ENCODE peak calls at places on chromosomes 12 and 14, in six cellular contexts. One of them, this sample, is unnamed.

GRCh38 chr14:75631453-75631831 is 29.2 kb downstream of the ERG28 start:
- DNase-seq in prostate gland: no peak
- DNase-seq in tibial artery: no peak
- DNase-seq in esophagus squamous epithelium: no peak
- DNase-seq in sigmoid colon: no peak
- DNase-seq in A549: no peak
- DNase-seq in this sample: peak; percentile 40

GRCh38 chr12:126773012-126773411 is 1494.0 kb upstream of the TMEM132C start:
- DNase-seq in prostate gland: no peak
- DNase-seq in tibial artery: no peak
- DNase-seq in esophagus squamous epithelium: no peak
- DNase-seq in sigmoid colon: no peak
- DNase-seq in A549: no peak
- DNase-seq in this sample: no peak

GRCh38 chr12:49336645-49337584 is at the start of gene C1QL4:
- DNase-seq in prostate gland: peak; percentile 73
- DNase-seq in tibial artery: peak; percentile 76
- DNase-seq in esophagus squamous epithelium: no peak
- DNase-seq in sigmoid colon: peak; percentile 85
- DNase-seq in A549: peak; percentile 84
- DNase-seq in this sample: peak; percentile 61

GRCh38 chr14:23605931-23606585 is 27.5 kb upstream of the JPH4 start:
- DNase-seq in prostate gland: no peak
- DNase-seq in tibial artery: no peak
- DNase-seq in esophagus squamous epithelium: no peak
- DNase-seq in sigmoid colon: no peak
- DNase-seq in A549: no peak
- DNase-seq in this sample: no peak

GRCh38 chr12:14514154-14514842 is 53.4 kb downstream of the PLBD1 start:
- DNase-seq in prostate gland: peak; percentile 88
- DNase-seq in tibial artery: no peak
- DNase-seq in esophagus squamous epithelium: no peak
- DNase-seq in sigmoid colon: no peak
- DNase-seq in A549: no peak
- DNase-seq in this sample: peak; percentile 34

GRCh38 chr14:100844082-100844408 is 18.1 kb downstream of the MEG3 start:
- DNase-seq in prostate gland: no peak
- DNase-seq in tibial artery: no peak
- DNase-seq in esophagus squamous epithelium: no peak
- DNase-seq in sigmoid colon: no peak
- DNase-seq in A549: no peak
- DNase-seq in this sample: no peak

GRCh38 chr12:116916714-116917114 is 6.0 kb downstream of the FBXW8 start:
- DNase-seq in prostate gland: no peak
- DNase-seq in tibial artery: no peak
- DNase-seq in esophagus squamous epithelium: no peak
- DNase-seq in sigmoid colon: no peak
- DNase-seq in A549: peak; percentile 78
- DNase-seq in this sample: peak; percentile 90

GRCh38 chr14:92603309-92604257 is 90.0 kb downstream of the RIN3 start:
- DNase-seq in prostate gland: peak; percentile 52
- DNase-seq in tibial artery: peak; percentile 51
- DNase-seq in esophagus squamous epithelium: no peak
- DNase-seq in sigmoid colon: peak; percentile 93
- DNase-seq in A549: no peak
- DNase-seq in this sample: peak; percentile 71

GRCh38 chr12:106309671-106310313 is 7.3 kb downstream of the TCP11L2 start:
- DNase-seq in prostate gland: no peak
- DNase-seq in tibial artery: no peak
- DNase-seq in esophagus squamous epithelium: no peak
- DNase-seq in sigmoid colon: no peak
- DNase-seq in A549: no peak
- DNase-seq in this sample: peak; percentile 59

GRCh38 chr12:100229036-100229635 is 28.5 kb downstream of the ACTR6 start:
- DNase-seq in prostate gland: peak; percentile 12
- DNase-seq in tibial artery: no peak
- DNase-seq in esophagus squamous epithelium: no peak
- DNase-seq in sigmoid colon: no peak
- DNase-seq in A549: no peak
- DNase-seq in this sample: peak; percentile 24

DNA sequence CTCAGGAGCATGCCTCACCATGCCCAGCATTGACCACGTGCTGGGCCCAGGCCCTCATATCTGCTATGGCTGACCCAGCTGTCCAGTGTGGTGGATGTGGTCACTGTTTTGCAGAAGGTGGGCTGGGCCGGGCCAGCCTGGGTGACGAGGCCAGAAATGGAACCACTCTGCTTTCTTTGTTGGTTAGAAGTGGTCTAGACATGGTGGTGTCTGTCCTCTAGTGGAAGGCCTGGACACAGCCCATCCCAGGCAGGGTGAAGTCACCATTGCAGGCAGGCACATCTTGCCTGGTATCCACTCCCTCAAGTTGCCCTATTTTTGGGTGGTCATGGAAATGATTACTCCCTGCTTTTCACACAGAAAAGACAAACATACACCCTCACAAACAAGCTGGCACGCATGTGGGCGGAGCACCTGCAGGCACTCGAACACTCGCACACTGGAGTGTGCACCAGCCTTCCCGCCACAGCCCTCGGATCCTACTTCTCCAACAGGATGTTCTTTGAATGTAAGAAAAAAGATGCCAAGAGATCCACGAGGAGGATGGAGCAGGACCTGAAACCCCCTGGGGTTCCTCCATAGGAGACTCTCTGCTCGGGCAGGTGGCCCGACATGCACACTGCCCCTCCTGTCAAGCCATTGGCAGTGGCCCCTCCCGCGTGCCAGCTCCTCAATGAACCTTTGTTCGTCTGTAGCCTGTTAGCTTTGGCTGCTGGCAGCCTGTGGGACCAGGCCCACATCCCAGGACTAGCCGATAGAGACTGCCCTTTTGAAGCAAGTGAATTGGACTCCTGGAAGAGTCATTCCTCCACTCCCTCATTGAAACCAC is 38.4 kb downstream of the MLXIP start:
- DNase-seq in prostate gland: no peak
- DNase-seq in tibial artery: peak; percentile 13
- DNase-seq in esophagus squamous epithelium: no peak
- DNase-seq in sigmoid colon: peak; percentile 69
- DNase-seq in A549: no peak
- DNase-seq in this sample: no peak
- TF ChIP-seq CTCF in prostate gland: no peak
- TF ChIP-seq CTCF in tibial artery: no peak
- TF ChIP-seq CTCF in esophagus squamous epithelium: no peak
- TF ChIP-seq CTCF in sigmoid colon: no peak
- TF ChIP-seq CTCF in A549: peak; percentile 7
- TF ChIP-seq CTCF in this sample: peak; percentile 15

GRCh38 chr14:64493455-64493854 is 10.2 kb downstream of the ZBTB25 start:
- DNase-seq in prostate gland: no peak
- DNase-seq in tibial artery: no peak
- DNase-seq in esophagus squamous epithelium: no peak
- DNase-seq in sigmoid colon: no peak
- DNase-seq in A549: no peak
- DNase-seq in this sample: no peak
- H3K4me3 ChIP-seq in prostate gland: no peak overlapping the region
- H3K4me3 ChIP-seq in tibial artery: no peak overlapping the region
- H3K4me3 ChIP-seq in esophagus squamous epithelium: no peak overlapping the region
- H3K4me3 ChIP-seq in sigmoid colon: no peak overlapping the region
- H3K4me3 ChIP-seq in A549: no peak overlapping the region
- H3K4me3 ChIP-seq in this sample: no peak overlapping the region

DNA sequence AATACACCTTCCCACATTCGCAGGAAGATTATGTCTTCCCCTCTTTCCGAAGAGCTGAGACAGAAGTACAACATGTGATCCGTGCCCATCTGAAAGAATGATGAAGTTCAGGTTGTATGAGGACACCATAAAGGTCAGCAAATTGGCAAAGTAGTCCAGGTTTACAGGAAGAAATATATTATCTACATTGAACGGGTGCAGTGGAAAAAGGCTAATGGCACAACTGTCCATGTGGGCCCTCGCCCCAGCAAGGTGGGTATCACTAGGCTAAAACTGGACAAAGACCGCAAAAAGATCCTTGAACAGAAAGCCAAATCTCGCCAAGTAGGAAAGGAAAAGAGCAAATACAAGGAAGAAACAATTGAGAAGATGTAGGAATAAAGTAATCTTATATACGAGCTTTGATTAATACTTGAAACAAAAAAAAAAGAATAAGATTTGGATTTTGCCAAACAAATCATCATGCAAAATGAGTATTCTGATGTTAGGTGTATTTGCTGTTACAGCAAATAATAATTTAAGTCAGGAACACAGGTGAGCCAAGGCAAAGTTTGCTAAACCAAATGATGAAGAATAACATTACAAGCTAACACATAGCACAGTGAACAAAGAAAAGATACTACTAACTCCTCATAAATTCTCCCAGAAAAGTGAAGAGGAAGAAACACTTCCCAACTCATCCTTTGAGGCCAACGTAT is 30.6 kb downstream of the FAM186A start:
- DNase-seq in prostate gland: no peak
- DNase-seq in tibial artery: no peak
- DNase-seq in esophagus squamous epithelium: no peak
- DNase-seq in sigmoid colon: no peak
- DNase-seq in A549: no peak
- DNase-seq in this sample: no peak
- TF ChIP-seq CTCF in prostate gland: no peak
- TF ChIP-seq CTCF in tibial artery: no peak
- TF ChIP-seq CTCF in esophagus squamous epithelium: no peak
- TF ChIP-seq CTCF in sigmoid colon: no peak
- TF ChIP-seq CTCF in A549: no peak
- TF ChIP-seq CTCF in this sample: no peak

DNA sequence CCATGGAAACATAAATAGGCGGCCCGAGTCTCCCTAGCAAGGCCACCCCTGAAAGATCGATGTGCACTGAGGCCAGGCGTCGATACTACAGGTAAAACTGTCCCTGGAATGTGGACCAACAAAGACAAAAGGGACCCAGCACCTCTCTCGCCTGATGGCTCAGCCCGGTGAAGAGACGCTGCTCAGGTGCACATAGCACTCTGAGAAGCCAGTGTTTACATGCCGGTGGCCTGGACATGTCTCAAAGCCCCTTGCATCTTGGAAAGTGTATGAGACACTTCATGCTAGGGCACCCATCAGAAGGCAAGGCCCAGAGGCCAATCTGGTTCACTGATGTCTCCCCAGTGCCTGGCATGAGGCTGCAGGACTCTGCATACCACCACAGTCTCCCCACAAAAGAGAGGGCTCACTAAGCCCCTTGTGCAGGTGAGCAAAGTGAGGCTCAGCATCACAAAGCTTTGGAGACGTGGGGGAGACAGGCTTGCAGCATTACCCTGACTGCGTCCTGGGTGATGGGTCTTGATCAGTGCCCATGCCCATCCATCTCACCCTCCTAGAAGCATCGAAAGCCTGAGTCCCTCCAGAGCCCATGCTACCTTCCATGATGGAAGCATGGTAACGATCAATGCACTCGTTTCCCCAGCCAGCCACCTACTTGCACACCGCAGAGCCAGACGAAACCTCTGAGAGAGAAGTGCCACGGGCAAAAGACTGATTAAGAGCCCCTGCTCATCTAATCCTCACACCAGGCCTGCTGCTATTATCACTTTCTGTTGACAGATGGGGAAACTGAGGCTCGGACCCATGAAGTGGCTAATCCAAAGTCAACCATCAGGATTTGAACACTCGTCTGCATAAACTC is 16.1 kb downstream of the BCL11B start:
- DNase-seq in prostate gland: no peak
- DNase-seq in tibial artery: no peak
- DNase-seq in esophagus squamous epithelium: no peak
- DNase-seq in sigmoid colon: no peak
- DNase-seq in A549: no peak
- DNase-seq in this sample: no peak
- H3K4me3 ChIP-seq in prostate gland: no peak overlapping the region
- H3K4me3 ChIP-seq in tibial artery: no peak overlapping the region
- H3K4me3 ChIP-seq in esophagus squamous epithelium: no peak overlapping the region
- H3K4me3 ChIP-seq in sigmoid colon: no peak overlapping the region
- H3K4me3 ChIP-seq in A549: no peak overlapping the region
- H3K4me3 ChIP-seq in this sample: no peak overlapping the region

GRCh38 chr14:47332099-47332498 is 343.3 kb downstream of the MDGA2 start:
- DNase-seq in prostate gland: no peak
- DNase-seq in tibial artery: no peak
- DNase-seq in esophagus squamous epithelium: no peak
- DNase-seq in sigmoid colon: no peak
- DNase-seq in A549: no peak
- DNase-seq in this sample: no peak

DNA sequence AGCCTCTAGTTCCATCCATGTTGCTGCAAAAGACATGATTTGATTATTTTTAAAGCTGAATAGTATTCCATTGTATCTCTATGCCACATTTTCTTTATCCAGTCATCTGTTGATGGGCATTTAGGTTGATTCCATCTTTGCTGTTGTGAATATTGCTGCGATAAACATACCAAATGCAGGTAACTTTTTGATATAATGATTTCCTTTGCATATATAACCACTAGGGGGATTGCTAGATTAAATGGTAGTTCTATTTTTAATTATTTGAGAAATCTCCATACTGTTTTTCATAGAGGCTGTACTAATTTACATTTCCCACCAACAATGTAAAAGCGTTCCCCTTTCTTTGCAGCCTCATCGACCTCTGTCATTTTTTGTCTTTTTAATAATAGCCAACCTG is 342.5 kb downstream of the MDGA2 start:
- DNase-seq in prostate gland: no peak
- DNase-seq in tibial artery: no peak
- DNase-seq in esophagus squamous epithelium: no peak
- DNase-seq in sigmoid colon: no peak
- DNase-seq in A549: no peak
- DNase-seq in this sample: no peak
- TF ChIP-seq CTCF in prostate gland: no peak
- TF ChIP-seq CTCF in tibial artery: no peak
- TF ChIP-seq CTCF in esophagus squamous epithelium: no peak
- TF ChIP-seq CTCF in sigmoid colon: no peak
- TF ChIP-seq CTCF in A549: no peak
- TF ChIP-seq CTCF in this sample: no peak

DNA sequence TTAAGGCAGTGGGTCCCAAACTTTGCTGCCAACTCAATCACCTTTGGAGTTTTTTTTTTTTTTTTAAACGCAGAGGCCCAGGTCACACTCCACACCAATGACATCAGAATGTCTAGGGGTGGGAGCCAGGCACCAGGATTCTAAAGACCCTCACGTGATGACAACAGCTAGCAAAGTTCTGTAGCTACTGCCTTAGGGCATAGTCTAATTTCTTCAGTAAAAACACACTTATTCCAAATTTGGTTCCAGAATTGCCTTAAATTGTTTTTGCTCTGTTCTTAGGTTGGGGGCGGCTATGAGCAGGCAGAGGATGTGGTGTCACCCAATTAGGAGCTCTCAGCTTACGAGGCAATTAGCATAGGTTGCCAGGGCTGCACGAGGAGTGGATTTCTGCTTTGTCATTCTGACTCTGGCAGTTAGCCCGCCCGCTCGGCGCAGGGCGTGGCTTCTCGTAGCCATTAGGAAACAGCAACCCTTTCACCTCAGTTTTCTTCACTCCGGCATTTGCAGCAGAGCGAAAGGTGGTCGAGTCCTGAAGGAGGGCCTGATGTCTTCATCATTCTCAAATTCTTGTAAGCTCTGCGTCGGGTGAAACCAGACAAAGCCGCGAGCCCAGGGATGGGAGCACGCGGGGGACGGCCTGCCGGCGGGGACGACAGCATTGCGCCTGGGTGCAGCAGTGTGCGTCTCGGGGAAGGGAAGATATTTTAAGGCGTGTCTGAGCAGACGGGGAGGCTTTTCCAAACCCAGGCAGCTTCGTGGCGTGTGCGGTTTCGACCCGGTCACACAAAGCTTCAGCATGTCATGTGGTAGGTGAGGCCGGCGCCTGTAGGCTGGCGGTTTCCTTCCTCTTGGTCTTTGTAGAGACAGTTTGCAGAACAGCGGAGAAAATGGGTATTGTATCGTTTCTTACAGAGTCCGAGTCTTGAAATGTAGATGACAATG is 16.7 kb upstream of the EID3 start:
- DNase-seq in prostate gland: peak; percentile 91
- DNase-seq in tibial artery: peak; percentile 95
- DNase-seq in esophagus squamous epithelium: peak; percentile 67
- DNase-seq in sigmoid colon: peak; percentile 97
- DNase-seq in A549: peak; percentile 83
- DNase-seq in this sample: peak; percentile 99
- H3K4me3 ChIP-seq in prostate gland: peak overlapping the region; percentile 54
- H3K4me3 ChIP-seq in tibial artery: peak overlapping the region; percentile 74
- H3K4me3 ChIP-seq in esophagus squamous epithelium: peak overlapping the region; percentile 84
- H3K4me3 ChIP-seq in sigmoid colon: peak overlapping the region; percentile 78
- H3K4me3 ChIP-seq in A549: peak overlapping the region; percentile 68
- H3K4me3 ChIP-seq in this sample: peak overlapping the region; percentile 78